ENCODE peak calls at places on chromosomes 4 and X, in six cellular contexts. F is Panc1; M is CD4-positive, alpha-beta T cell; J is astrocyte; A is CD8-positive, alpha-beta T cell; S is left lung. X is an unnamed sample.

GRCh38 chrX:130170752-130171445 is 863 bp upstream of the RAB33A start:
- DNase-seq in F (no peak), M (peak; percentile 54), J (no peak), A (peak; percentile 26), S (peak; percentile 83), X (no peak)

GRCh38 chr4:29805245-29805644 is 914.9 kb upstream of the PCDH7 start:
- DNase-seq in F (no peak), M (no peak), J (no peak), A (no peak), S (no peak), X (no peak)

GRCh38 chrX:2965965-2966364 is 36.8 kb upstream of the ARSD start:
- DNase-seq in F (no peak), M (no peak), J (no peak), A (no peak), S (no peak), X (no peak)

GRCh38 chr4:80239480-80239879 is 27.0 kb upstream of the FGF5 start:
- DNase-seq in F (no peak), M (no peak), J (peak; percentile 47), A (no peak), S (no peak), X (no peak)

GRCh38 chr4:24274401-24275035 is 309.8 kb downstream of the DHX15 start:
- DNase-seq in F (no peak), M (no peak), J (peak; percentile 90), A (no peak), S (no peak), X (no peak)

GRCh38 chr4:52743444-52744019 is 7.7 kb downstream of the ERVMER34-1 start:
- DNase-seq in F (no peak), M (no peak), J (no peak), A (no peak), S (no peak), X (no peak)

GRCh38 chr4:23890369-23891063 is 669 bp upstream of the PPARGC1A start:
- DNase-seq in F (no peak), M (no peak), J (no peak), A (no peak), S (no peak), X (no peak)

GRCh38 chrX:25079020-25079419 is 63.3 kb upstream of the ARX start:
- DNase-seq in F (no peak), M (no peak), J (no peak), A (no peak), S (no peak), X (no peak)

GRCh38 chr4:169054879-169055278 is 44.8 kb upstream of the CBR4 start:
- DNase-seq in F (no peak), M (no peak), J (no peak), A (no peak), S (no peak), X (no peak)

GRCh38 chr4:36551697-36552214 is 270.3 kb downstream of the DTHD1 start:
- DNase-seq in F (no peak), M (no peak), J (no peak), A (no peak), S (no peak), X (no peak)

GRCh38 chr4:107066622-107067021 is 30.5 kb upstream of the DKK2 start:
- DNase-seq in F (no peak), M (no peak), J (no peak), A (no peak), S (no peak), X (no peak)

GRCh38 chr4:123401466-123402175 is 5.0 kb downstream of the SPRY1 start:
- DNase-seq in F (no peak), M (no peak), J (no peak), A (no peak), S (no peak), X (no peak)

GRCh38 chr4:10893417-10893816 is 208.8 kb upstream of the CLNK start:
- DNase-seq in F (no peak), M (no peak), J (no peak), A (no peak), S (no peak), X (no peak)

GRCh38 chrX:39577976-39578962 is 519.5 kb downstream of the BCOR start:
- DNase-seq in F (no peak), M (peak; percentile 10), J (peak; percentile 12), A (no peak), S (no peak), X (peak; percentile 0)

GRCh38 chr4:70559216-70559830 is 32.7 kb upstream of the AMBN start:
- DNase-seq in F (peak; percentile 24), M (peak; percentile 4), J (peak; percentile 12), A (peak; percentile 3), S (no peak), X (peak; percentile 69)

GRCh38 chr4:57044279-57044678 is 65.6 kb downstream of the POLR2B start:
- DNase-seq in F (no peak), M (no peak), J (no peak), A (no peak), S (no peak), X (no peak)

GRCh38 chr4:56799291-56799823 is 22.1 kb downstream of the SPINK2 start:
- DNase-seq in F (no peak), M (no peak), J (peak; percentile 42), A (no peak), S (no peak), X (no peak)

GRCh38 chr4:81751531-81752291 is 280.0 kb upstream of the RASGEF1B start:
- DNase-seq in F (no peak), M (no peak), J (no peak), A (no peak), S (no peak), X (no peak)

GRCh38 chrX:10423716-10424115 is 196.7 kb downstream of the MID1 start:
- DNase-seq in F (no peak), M (no peak), J (no peak), A (no peak), S (no peak), X (no peak)

GRCh38 chr4:35461931-35462659 is 782.2 kb downstream of the ARAP2 start:
- DNase-seq in F (no peak), M (no peak), J (no peak), A (no peak), S (no peak), X (no peak)

GRCh38 chr4:93827272-93827947 is 1.1 kb upstream of the ATOH1 start:
- DNase-seq in F (no peak), M (no peak), J (no peak), A (no peak), S (no peak), X (peak; percentile 62)

GRCh38 chr4:41143721-41144379 is 70.5 kb downstream of the APBB2 start:
- DNase-seq in F (no peak), M (no peak), J (no peak), A (no peak), S (no peak), X (no peak)

GRCh38 chrX:19775830-19776498 is 111.4 kb downstream of the SH3KBP1 start:
- DNase-seq in F (no peak), M (no peak), J (no peak), A (no peak), S (no peak), X (no peak)
- H3K27ac ChIP-seq in F (no peak overlapping the region), M (peak overlapping the region; percentile 46), J (no peak overlapping the region), A (no peak overlapping the region), S (no peak overlapping the region), X (no peak overlapping the region)

DNA sequence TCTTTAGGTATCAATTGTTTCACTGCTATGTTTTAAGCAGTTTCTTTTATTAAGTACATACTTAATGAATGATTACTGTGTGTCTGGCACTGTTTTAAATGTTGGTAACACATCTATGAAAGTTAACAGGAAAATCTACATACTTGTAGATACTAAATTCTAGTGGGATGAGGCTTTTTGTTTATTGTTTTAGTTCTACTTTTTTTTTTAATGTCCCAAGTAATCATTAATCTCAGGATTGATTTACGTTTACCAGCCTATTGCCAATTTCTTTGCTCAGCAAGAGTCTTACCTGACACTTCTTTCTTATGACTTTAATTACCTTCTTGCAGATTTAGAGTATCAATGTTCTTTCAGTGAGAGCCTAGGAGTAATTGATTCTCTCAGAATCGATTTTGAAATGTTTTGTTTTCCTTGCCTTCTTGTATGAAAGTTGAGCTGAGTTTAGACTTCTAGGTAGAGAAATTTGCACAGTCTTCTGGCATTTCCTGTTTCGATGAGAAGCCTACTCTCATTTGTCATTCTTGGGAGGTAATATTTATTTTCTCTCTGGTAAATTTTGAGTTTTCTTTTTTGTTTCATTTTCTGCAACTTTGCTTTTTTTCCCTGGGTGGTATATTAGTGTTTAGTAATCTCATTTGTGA is 235.2 kb upstream of the ANKRD50 start:
- DNase-seq in F (no peak), M (no peak), J (peak; percentile 26), A (no peak), S (no peak), X (no peak)
- H3K27ac ChIP-seq in F (no peak overlapping the region), M (no peak overlapping the region), J (peak overlapping the region; percentile 11), A (no peak overlapping the region), S (no peak overlapping the region), X (no peak overlapping the region)

GRCh38 chrX:154136627-154137161 is 7.3 kb upstream of the OPN1LW start:
- DNase-seq in F (peak; percentile 5), M (peak; percentile 70), J (peak; percentile 5), A (peak; percentile 42), S (peak; percentile 90), X (peak; percentile 26)

GRCh38 chrX:154135458-154136229 is 8.4 kb upstream of the OPN1LW start:
- DNase-seq in F (no peak), M (peak; percentile 21), J (no peak), A (no peak), S (no peak), X (no peak)

GRCh38 chrX:154131955-154132354 is 12.1 kb upstream of the OPN1LW start:
- DNase-seq in F (no peak), M (no peak), J (no peak), A (no peak), S (no peak), X (no peak)

DNA sequence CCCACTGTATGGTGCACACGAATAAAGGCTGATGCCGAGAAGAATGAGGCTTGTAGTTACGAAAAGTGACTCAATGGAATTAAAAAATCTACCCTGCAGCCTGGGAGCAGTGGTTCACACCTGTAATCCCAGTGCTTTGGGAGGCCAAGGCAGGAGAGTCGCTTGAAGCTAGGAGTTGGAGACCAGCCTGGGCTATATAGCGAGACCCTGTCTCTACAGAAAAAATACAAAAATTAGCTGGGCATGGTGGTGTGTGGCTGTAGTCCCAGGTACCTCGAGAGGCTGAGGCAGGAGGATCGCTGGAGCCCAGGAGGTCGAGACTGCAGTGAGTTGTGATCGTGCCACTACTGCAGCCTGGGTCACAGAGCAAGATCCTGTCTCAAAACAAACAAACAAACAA is 11.7 kb upstream of the OPN1LW start:
- DNase-seq in F (no peak), M (no peak), J (no peak), A (no peak), S (no peak), X (no peak)
- H3K27ac ChIP-seq in F (no peak overlapping the region), M (no peak overlapping the region), J (no peak overlapping the region), A (no peak overlapping the region), S (no peak overlapping the region), X (no peak overlapping the region)

DNA sequence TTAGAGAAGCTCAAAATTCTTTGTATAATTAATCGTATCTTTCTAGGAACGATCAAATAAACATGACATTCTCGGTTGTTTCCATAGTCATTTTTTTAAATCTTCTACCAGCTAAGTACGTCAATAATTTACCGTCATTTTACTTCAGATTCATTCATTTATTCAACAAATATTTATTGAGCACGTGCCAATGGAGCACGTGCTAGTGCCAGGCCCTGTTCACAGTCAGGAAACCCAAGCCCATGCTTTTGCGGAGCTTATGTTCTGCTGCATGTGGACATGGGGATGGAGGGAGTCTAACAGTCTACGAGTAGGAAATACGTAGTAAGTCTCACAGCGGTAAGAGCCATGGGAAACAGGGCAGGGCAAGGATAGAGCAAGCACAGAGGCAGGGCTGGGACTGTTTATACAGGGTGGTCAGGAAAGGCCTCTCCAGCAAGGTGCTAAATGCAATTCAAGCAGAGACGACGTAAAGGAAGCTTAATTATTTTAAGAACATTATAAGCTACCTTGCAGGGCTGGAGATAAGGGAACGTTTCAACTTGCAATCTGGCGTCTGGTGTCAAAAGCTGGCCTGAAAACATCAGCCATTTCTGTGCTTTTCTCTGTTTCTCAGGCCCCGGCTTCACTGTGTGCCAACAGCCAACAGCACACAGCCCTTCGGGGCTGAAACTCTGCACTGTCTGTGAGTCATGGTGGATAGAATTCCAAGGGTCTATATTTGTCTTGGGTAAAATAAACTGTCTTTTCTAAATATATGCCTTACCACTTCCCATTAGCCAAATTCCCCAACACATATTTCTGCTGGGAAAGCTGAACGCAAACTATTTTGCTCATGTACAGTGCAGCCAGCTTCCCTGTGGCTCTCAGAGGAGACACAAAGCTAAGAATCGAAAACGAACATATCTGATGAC is 517.0 kb upstream of the ZFP42 start:
- DNase-seq in F (no peak), M (no peak), J (peak; percentile 84), A (no peak), S (no peak), X (no peak)
- H3K27ac ChIP-seq in F (no peak overlapping the region), M (no peak overlapping the region), J (peak overlapping the region; percentile 78), A (no peak overlapping the region), S (peak overlapping the region; percentile 13), X (peak overlapping the region; percentile 28)

X was measured in small intestine.